ENCODE peak calls at places on chromosome X, in seven cellular contexts. One of them, this sample, is unnamed.

GRCh38 chrX:47683171-47684145 is 24.5 kb upstream of the UXT start:
- DNase-seq in right atrium auricular region: no peak
- DNase-seq in endodermal cell: no peak
- DNase-seq in transverse colon: no peak
- DNase-seq in H9: no peak
- DNase-seq in tibial artery: no peak
- DNase-seq in HAP-1: no peak
- DNase-seq in this sample: peak; percentile 12

GRCh38 chrX:54076903-54077302 is 32.6 kb upstream of the PHF8 start:
- DNase-seq in HAP-1: no peak
- DNase-seq in right atrium auricular region: no peak
- DNase-seq in endodermal cell: no peak
- DNase-seq in tibial artery: no peak
- DNase-seq in H9: no peak
- DNase-seq in transverse colon: no peak
- DNase-seq in this sample: no peak

GRCh38 chrX:24148535-24149345 is 789 bp upstream of the ZFX start:
- DNase-seq in HAP-1: peak; percentile 45
- DNase-seq in H9: no peak
- DNase-seq in tibial artery: no peak
- DNase-seq in transverse colon: no peak
- DNase-seq in right atrium auricular region: no peak
- DNase-seq in endodermal cell: no peak
- DNase-seq in this sample: no peak

GRCh38 chrX:96693407-96693806 is 8.8 kb downstream of the DIAPH2 start:
- DNase-seq in right atrium auricular region: no peak
- DNase-seq in transverse colon: no peak
- DNase-seq in endodermal cell: no peak
- DNase-seq in HAP-1: no peak
- DNase-seq in tibial artery: no peak
- DNase-seq in H9: no peak
- DNase-seq in this sample: no peak

GRCh38 chrX:23756165-23756564 is 13.1 kb upstream of the ACOT9 start:
- DNase-seq in right atrium auricular region: peak; percentile 67
- DNase-seq in tibial artery: no peak
- DNase-seq in H9: peak; percentile 64
- DNase-seq in transverse colon: peak; percentile 70
- DNase-seq in endodermal cell: peak; percentile 91
- DNase-seq in HAP-1: peak; percentile 59
- DNase-seq in this sample: peak; percentile 60

GRCh38 chrX:142702749-142703148 is 323.0 kb upstream of the SPANXN4 start:
- DNase-seq in right atrium auricular region: no peak
- DNase-seq in transverse colon: no peak
- DNase-seq in H9: no peak
- DNase-seq in endodermal cell: no peak
- DNase-seq in tibial artery: no peak
- DNase-seq in HAP-1: no peak
- DNase-seq in this sample: no peak

GRCh38 chrX:41245641-41246040 is 88.3 kb upstream of the DDX3X start:
- DNase-seq in endodermal cell: no peak
- DNase-seq in tibial artery: no peak
- DNase-seq in transverse colon: no peak
- DNase-seq in right atrium auricular region: no peak
- DNase-seq in H9: no peak
- DNase-seq in HAP-1: no peak
- DNase-seq in this sample: no peak

GRCh38 chrX:15745179-15745578 is 7.1 kb downstream of the CA5B start:
- DNase-seq in transverse colon: no peak
- DNase-seq in endodermal cell: no peak
- DNase-seq in H9: no peak
- DNase-seq in tibial artery: no peak
- DNase-seq in right atrium auricular region: no peak
- DNase-seq in HAP-1: peak; percentile 75
- DNase-seq in this sample: no peak

GRCh38 chrX:46588263-46588662 is 14.7 kb downstream of the CHST7 start:
- DNase-seq in right atrium auricular region: peak; percentile 73
- DNase-seq in HAP-1: no peak
- DNase-seq in transverse colon: peak; percentile 20
- DNase-seq in H9: peak; percentile 61
- DNase-seq in tibial artery: peak; percentile 63
- DNase-seq in endodermal cell: peak; percentile 60
- DNase-seq in this sample: peak; percentile 63

GRCh38 chrX:47264507-47265173 is 31.8 kb downstream of the USP11 start:
- DNase-seq in right atrium auricular region: no peak
- DNase-seq in endodermal cell: no peak
- DNase-seq in transverse colon: no peak
- DNase-seq in HAP-1: no peak
- DNase-seq in tibial artery: no peak
- DNase-seq in H9: no peak
- DNase-seq in this sample: no peak

GRCh38 chrX:69298466-69299140 is 133.3 kb upstream of the PJA1 start:
- DNase-seq in right atrium auricular region: no peak
- DNase-seq in endodermal cell: no peak
- DNase-seq in tibial artery: no peak
- DNase-seq in H9: no peak
- DNase-seq in transverse colon: no peak
- DNase-seq in HAP-1: no peak
- DNase-seq in this sample: no peak

GRCh38 chrX:123121241-123121640 is 62.8 kb upstream of the GRIA3 start:
- DNase-seq in transverse colon: no peak
- DNase-seq in tibial artery: no peak
- DNase-seq in HAP-1: no peak
- DNase-seq in right atrium auricular region: no peak
- DNase-seq in H9: no peak
- DNase-seq in endodermal cell: no peak
- DNase-seq in this sample: no peak

GRCh38 chrX:30530591-30530990 is 47.0 kb downstream of the TASL start:
- DNase-seq in H9: no peak
- DNase-seq in HAP-1: no peak
- DNase-seq in tibial artery: no peak
- DNase-seq in endodermal cell: no peak
- DNase-seq in right atrium auricular region: no peak
- DNase-seq in transverse colon: no peak
- DNase-seq in this sample: no peak

GRCh38 chrX:46279925-46280313 is 265.3 kb downstream of the ZNF674 start:
- DNase-seq in H9: no peak
- DNase-seq in endodermal cell: no peak
- DNase-seq in right atrium auricular region: no peak
- DNase-seq in transverse colon: no peak
- DNase-seq in tibial artery: no peak
- DNase-seq in HAP-1: no peak
- DNase-seq in this sample: no peak

GRCh38 chrX:12383196-12383595 is 244.9 kb downstream of the FRMPD4 start:
- DNase-seq in transverse colon: no peak
- DNase-seq in H9: no peak
- DNase-seq in tibial artery: no peak
- DNase-seq in right atrium auricular region: no peak
- DNase-seq in HAP-1: no peak
- DNase-seq in endodermal cell: no peak
- DNase-seq in this sample: no peak

GRCh38 chrX:43949669-43950068 is 23.5 kb downstream of the NDP start:
- DNase-seq in endodermal cell: peak; percentile 89
- DNase-seq in H9: peak; percentile 78
- DNase-seq in transverse colon: peak; percentile 22
- DNase-seq in right atrium auricular region: no peak
- DNase-seq in tibial artery: no peak
- DNase-seq in HAP-1: peak; percentile 60
- DNase-seq in this sample: peak; percentile 59

GRCh38 chrX:17967888-17968287 is 106.8 kb upstream of the RAI2 start:
- DNase-seq in tibial artery: no peak
- DNase-seq in endodermal cell: no peak
- DNase-seq in HAP-1: no peak
- DNase-seq in transverse colon: no peak
- DNase-seq in H9: no peak
- DNase-seq in right atrium auricular region: no peak
- DNase-seq in this sample: no peak

GRCh38 chrX:142576615-142577014 is 371.5 kb upstream of the MAGEC2 start:
- DNase-seq in H9: no peak
- DNase-seq in tibial artery: no peak
- DNase-seq in HAP-1: no peak
- DNase-seq in right atrium auricular region: no peak
- DNase-seq in transverse colon: no peak
- DNase-seq in endodermal cell: no peak
- DNase-seq in this sample: no peak

GRCh38 chrX:48465336-48465933 is 4.6 kb downstream of the SLC38A5 start:
- DNase-seq in right atrium auricular region: no peak
- DNase-seq in transverse colon: no peak
- DNase-seq in HAP-1: no peak
- DNase-seq in tibial artery: no peak
- DNase-seq in H9: no peak
- DNase-seq in endodermal cell: no peak
- DNase-seq in this sample: no peak

GRCh38 chrX:22296871-22297270 is 24.2 kb downstream of the CBLL2 start:
- DNase-seq in right atrium auricular region: no peak
- DNase-seq in endodermal cell: no peak
- DNase-seq in transverse colon: no peak
- DNase-seq in HAP-1: no peak
- DNase-seq in H9: no peak
- DNase-seq in tibial artery: no peak
- DNase-seq in this sample: no peak

GRCh38 chrX:37755073-37755472 is 24.8 kb upstream of the CYBB start:
- DNase-seq in tibial artery: no peak
- DNase-seq in right atrium auricular region: no peak
- DNase-seq in transverse colon: peak; percentile 10
- DNase-seq in endodermal cell: no peak
- DNase-seq in H9: no peak
- DNase-seq in HAP-1: no peak
- DNase-seq in this sample: no peak

DNA sequence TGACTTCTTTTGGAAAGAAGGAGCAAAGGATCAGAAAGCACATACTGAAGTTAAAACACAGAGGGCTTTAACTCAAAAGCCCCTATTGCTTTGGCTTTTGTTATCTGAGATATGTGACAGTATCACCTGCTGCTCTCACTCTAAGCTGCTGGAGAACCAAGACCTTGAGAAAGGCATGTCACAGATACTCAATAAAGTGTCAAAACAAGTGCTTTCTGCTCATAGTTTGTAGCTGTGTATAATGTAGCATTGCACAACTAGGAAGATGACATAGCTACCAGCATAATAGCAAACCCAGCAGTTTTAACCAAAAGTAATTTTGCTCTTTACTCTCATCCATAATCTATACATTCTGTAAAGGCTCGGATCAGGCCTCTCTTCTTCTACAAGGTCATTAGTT is 159.6 kb downstream of the LHFPL1 start:
- DNase-seq in endodermal cell: no peak
- DNase-seq in transverse colon: no peak
- DNase-seq in H9: no peak
- DNase-seq in right atrium auricular region: no peak
- DNase-seq in HAP-1: no peak
- DNase-seq in tibial artery: no peak
- DNase-seq in this sample: no peak
- H3K27me3 ChIP-seq in endodermal cell: no peaks in the 10 kb centered on the region
- H3K27me3 ChIP-seq in transverse colon: no peaks in the 10 kb centered on the region
- H3K27me3 ChIP-seq in H9: no peaks in the 10 kb centered on the region
- H3K27me3 ChIP-seq in right atrium auricular region: no peaks in the 10 kb centered on the region
- H3K27me3 ChIP-seq in HAP-1: no peaks in the 10 kb centered on the region
- H3K27me3 ChIP-seq in tibial artery: no peaks in the 10 kb centered on the region
- H3K27me3 ChIP-seq in this sample: no peaks in the 10 kb centered on the region

GRCh38 chrX:19867938-19868337 is 19.5 kb downstream of the SH3KBP1 start:
- DNase-seq in transverse colon: no peak
- DNase-seq in endodermal cell: no peak
- DNase-seq in tibial artery: no peak
- DNase-seq in H9: no peak
- DNase-seq in right atrium auricular region: no peak
- DNase-seq in HAP-1: no peak
- DNase-seq in this sample: no peak

GRCh38 chrX:19866626-19867410 is 20.6 kb downstream of the SH3KBP1 start:
- DNase-seq in transverse colon: no peak
- DNase-seq in H9: no peak
- DNase-seq in right atrium auricular region: no peak
- DNase-seq in HAP-1: no peak
- DNase-seq in tibial artery: no peak
- DNase-seq in endodermal cell: no peak
- DNase-seq in this sample: no peak

GRCh38 chrX:19869195-19869594 is 18.2 kb downstream of the SH3KBP1 start:
- DNase-seq in endodermal cell: no peak
- DNase-seq in right atrium auricular region: no peak
- DNase-seq in tibial artery: no peak
- DNase-seq in transverse colon: no peak
- DNase-seq in HAP-1: no peak
- DNase-seq in H9: no peak
- DNase-seq in this sample: no peak

GRCh38 chrX:19865567-19866363 is 21.6 kb downstream of the SH3KBP1 start:
- DNase-seq in endodermal cell: no peak
- DNase-seq in HAP-1: no peak
- DNase-seq in tibial artery: no peak
- DNase-seq in right atrium auricular region: no peak
- DNase-seq in transverse colon: no peak
- DNase-seq in H9: no peak
- DNase-seq in this sample: no peak

DNA sequence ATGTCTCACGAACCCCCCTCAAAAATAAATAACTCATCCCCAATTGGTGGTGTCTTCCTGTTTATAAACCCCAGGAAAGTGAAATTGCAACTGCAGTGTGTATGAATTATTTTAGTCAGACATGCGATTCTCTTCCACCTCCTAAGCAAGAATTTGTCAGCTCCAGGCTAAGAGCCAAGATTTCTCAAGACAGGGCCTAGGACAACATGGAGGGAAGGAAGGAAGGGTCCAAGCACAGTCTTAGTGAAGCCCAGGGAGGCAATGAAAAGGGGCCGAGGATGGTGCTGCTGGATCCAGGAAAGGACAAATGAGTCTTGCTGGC is 20.0 kb downstream of the SH3KBP1 start:
- DNase-seq in tibial artery: no peak
- DNase-seq in right atrium auricular region: no peak
- DNase-seq in HAP-1: no peak
- DNase-seq in transverse colon: no peak
- DNase-seq in endodermal cell: no peak
- DNase-seq in H9: no peak
- DNase-seq in this sample: no peak
- H3K4me1 ChIP-seq in tibial artery: no peaks in the 10 kb centered on the region
- H3K4me1 ChIP-seq in right atrium auricular region: no peaks in the 10 kb centered on the region
- H3K4me1 ChIP-seq in HAP-1: peaks cover 8% of the 10 kb centered on the region
- H3K4me1 ChIP-seq in transverse colon: peaks cover 3% of the 10 kb centered on the region
- H3K4me1 ChIP-seq in endodermal cell: no peaks in the 10 kb centered on the region
- H3K4me1 ChIP-seq in H9: no peaks in the 10 kb centered on the region
- H3K4me1 ChIP-seq in this sample: peaks cover 12% of the 10 kb centered on the region

DNA sequence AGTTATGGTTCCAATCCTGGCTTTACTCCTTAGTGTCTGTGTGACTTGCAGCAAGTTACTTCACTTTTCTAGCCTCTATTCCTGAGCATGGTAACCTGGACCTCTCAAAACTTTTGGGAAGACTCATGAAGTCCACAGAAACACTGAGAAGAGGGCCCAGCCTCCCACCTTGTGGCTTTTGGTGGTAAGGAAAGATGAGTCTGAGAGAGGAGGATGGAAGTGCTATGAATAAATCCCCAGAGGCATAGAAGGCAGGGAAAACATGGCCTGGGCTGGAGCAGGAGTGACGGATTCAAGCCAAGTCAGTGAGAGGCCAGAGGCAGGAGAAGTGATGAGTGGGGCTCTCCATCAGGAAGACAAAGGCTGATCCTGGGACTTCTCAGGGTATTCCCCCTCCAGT is 10.9 kb upstream of the MAGEA4 start:
- DNase-seq in right atrium auricular region: no peak
- DNase-seq in endodermal cell: no peak
- DNase-seq in transverse colon: no peak
- DNase-seq in tibial artery: no peak
- DNase-seq in HAP-1: no peak
- DNase-seq in H9: no peak
- DNase-seq in this sample: no peak
- H3K27me3 ChIP-seq in right atrium auricular region: no peaks in the 10 kb centered on the region
- H3K27me3 ChIP-seq in endodermal cell: no peaks in the 10 kb centered on the region
- H3K27me3 ChIP-seq in transverse colon: no peaks in the 10 kb centered on the region
- H3K27me3 ChIP-seq in tibial artery: no peaks in the 10 kb centered on the region
- H3K27me3 ChIP-seq in HAP-1: no peaks in the 10 kb centered on the region
- H3K27me3 ChIP-seq in H9: no peaks in the 10 kb centered on the region
- H3K27me3 ChIP-seq in this sample: no peaks in the 10 kb centered on the region

GRCh38 chrX:100645106-100645505 is 1.1 kb downstream of the SRPX2 start:
- DNase-seq in endodermal cell: no peak
- DNase-seq in right atrium auricular region: no peak
- DNase-seq in transverse colon: no peak
- DNase-seq in H9: no peak
- DNase-seq in HAP-1: no peak
- DNase-seq in tibial artery: no peak
- DNase-seq in this sample: no peak
- H3K4me1 ChIP-seq in endodermal cell: no peaks in the 10 kb centered on the region
- H3K4me1 ChIP-seq in right atrium auricular region: peaks cover 3% of the 10 kb centered on the region
- H3K4me1 ChIP-seq in transverse colon: peaks cover 32% of the 10 kb centered on the region
- H3K4me1 ChIP-seq in H9: peaks cover 3% of the 10 kb centered on the region
- H3K4me1 ChIP-seq in HAP-1: peaks cover 18% of the 10 kb centered on the region
- H3K4me1 ChIP-seq in tibial artery: peaks cover 28% of the 10 kb centered on the region
- H3K4me1 ChIP-seq in this sample: peaks cover 1% of the 10 kb centered on the region

This sample was measured in right cardiac atrium.